ENCODE peak calls at places on chromosomes 4 and X, in ten cellular contexts. T is GM13977, P is endothelial cell, X is uterus, V is cardiac muscle cell, A is foreskin fibroblast, C is BJ, Q is upper lobe of left lung, Y is astrocyte of the spinal cord, D is lower lobe of right lung. N is an unnamed sample.

GRCh38 chrX:136797787-136798186 is 17.1 kb upstream of the ARHGEF6 start:
- DNase-seq in T (no peak), P (no peak), X (no peak), V (no peak), A (no peak), C (no peak), Q (no peak), Y (no peak), D (no peak), N (no peak)

GRCh38 chrX:154490021-154490413 is 412 bp downstream of the SLC10A3 start:
- DNase-seq in T (no peak), P (no peak), X (peak), V (no peak), A (peak), C (no peak), Q (no peak), Y (peak), D (no peak), N (no peak)

GRCh38 chr4:89823416-89823815 is 13.5 kb downstream of the SNCA start:
- DNase-seq in T (no peak), P (no peak), X (no peak), V (no peak), A (peak), C (no peak), Q (no peak), Y (peak), D (no peak), N (no peak)

GRCh38 chrX:72576161-72576896 is 3.7 kb upstream of the HDAC8 start:
- DNase-seq in T (no peak), P (no peak), X (no peak), V (no peak), A (peak), C (no peak), Q (no peak), Y (peak), D (no peak), N (no peak)

GRCh38 chr4:102935716-102936115 is 66.9 kb downstream of the CISD2 start:
- DNase-seq in T (no peak), P (no peak), X (no peak), V (no peak), A (no peak), C (no peak), Q (peak), Y (no peak), D (no peak), N (no peak)

GRCh38 chrX:134469481-134469880 is 9.5 kb downstream of the HPRT1 start:
- DNase-seq in T (no peak), P (no peak), X (no peak), V (no peak), A (peak), C (no peak), Q (no peak), Y (peak), D (no peak), N (no peak)

GRCh38 chr4:151934766-151935165 is 174.0 kb upstream of the GATB start:
- DNase-seq in T (no peak), P (no peak), X (no peak), V (no peak), A (peak), C (no peak), Q (no peak), Y (no peak), D (no peak), N (no peak)

GRCh38 chrX:154470914-154471568 is 8.0 kb downstream of the LAGE3 start:
- DNase-seq in T (no peak), P (no peak), X (no peak), V (no peak), A (no peak), C (no peak), Q (no peak), Y (no peak), D (no peak), N (no peak)

GRCh38 chr4:182175788-182176519 is 67.2 kb upstream of the TENM3 start:
- DNase-seq in T (no peak), P (no peak), X (no peak), V (no peak), A (no peak), C (no peak), Q (no peak), Y (no peak), D (no peak), N (no peak)

GRCh38 chrX:10011991-10012390 is 44.8 kb downstream of the CLDN34 start:
- DNase-seq in T (no peak), P (no peak), X (no peak), V (no peak), A (peak), C (no peak), Q (no peak), Y (no peak), D (peak), N (no peak)

GRCh38 chr4:168683595-168683994 is 186.7 kb downstream of the PALLD start:
- DNase-seq in T (no peak), P (no peak), X (no peak), V (no peak), A (peak), C (no peak), Q (no peak), Y (peak), D (no peak), N (no peak)

GRCh38 chr4:6962211-6963041 is 52.8 kb downstream of the TBC1D14 start:
- DNase-seq in T (no peak), P (no peak), X (no peak), V (no peak), A (no peak), C (no peak), Q (no peak), Y (no peak), D (no peak), N (no peak)

GRCh38 chr4:55947912-55948725 is 626 bp upstream of the CEP135 start:
- DNase-seq in T (peak), P (peak), X (no peak), V (no peak), A (peak), C (peak), Q (no peak), Y (peak), D (no peak), N (no peak)

GRCh38 chr4:86556791-86557415 is 37.2 kb upstream of the PTPN13 start:
- DNase-seq in T (no peak), P (no peak), X (no peak), V (no peak), A (peak), C (peak), Q (no peak), Y (peak), D (no peak), N (no peak)

GRCh38 chr4:139735381-139736256 is 70.0 kb downstream of the MGST2 start:
- DNase-seq in T (peak), P (peak), X (peak), V (peak), A (peak), C (no peak), Q (peak), Y (peak), D (peak), N (peak)

GRCh38 chrX:44043496-44043895 is 70.3 kb upstream of the NDP start:
- DNase-seq in T (no peak), P (no peak), X (no peak), V (no peak), A (no peak), C (no peak), Q (no peak), Y (no peak), D (no peak), N (no peak)

GRCh38 chr4:177789610-177790009 is 347.4 kb upstream of the AGA start:
- DNase-seq in T (no peak), P (no peak), X (no peak), V (no peak), A (no peak), C (no peak), Q (no peak), Y (no peak), D (no peak), N (no peak)

GRCh38 chr4:33914386-33914785 is 2329.9 kb downstream of the ARAP2 start:
- DNase-seq in T (no peak), P (no peak), X (no peak), V (no peak), A (no peak), C (no peak), Q (no peak), Y (peak), D (no peak), N (no peak)

GRCh38 chr4:26120098-26120795 is 200.6 kb upstream of the RBPJ start:
- DNase-seq in T (no peak), P (no peak), X (no peak), V (no peak), A (peak), C (no peak), Q (no peak), Y (no peak), D (no peak), N (no peak)

GRCh38 chr4:146275370-146275769 is 61.0 kb downstream of the REELD1 start:
- DNase-seq in T (no peak), P (no peak), X (no peak), V (no peak), A (no peak), C (no peak), Q (no peak), Y (no peak), D (no peak), N (no peak)

GRCh38 chr4:146274774-146275173 is 60.4 kb downstream of the REELD1 start:
- DNase-seq in T (no peak), P (no peak), X (no peak), V (no peak), A (no peak), C (no peak), Q (no peak), Y (no peak), D (no peak), N (no peak)

GRCh38 chr4:146271466-146271865 is 57.1 kb downstream of the REELD1 start:
- DNase-seq in T (no peak), P (no peak), X (no peak), V (no peak), A (no peak), C (no peak), Q (no peak), Y (no peak), D (no peak), N (no peak)

GRCh38 chr4:146269228-146269653 is 54.9 kb downstream of the REELD1 start:
- DNase-seq in T (no peak), P (no peak), X (no peak), V (no peak), A (no peak), C (no peak), Q (no peak), Y (no peak), D (no peak), N (no peak)

DNA sequence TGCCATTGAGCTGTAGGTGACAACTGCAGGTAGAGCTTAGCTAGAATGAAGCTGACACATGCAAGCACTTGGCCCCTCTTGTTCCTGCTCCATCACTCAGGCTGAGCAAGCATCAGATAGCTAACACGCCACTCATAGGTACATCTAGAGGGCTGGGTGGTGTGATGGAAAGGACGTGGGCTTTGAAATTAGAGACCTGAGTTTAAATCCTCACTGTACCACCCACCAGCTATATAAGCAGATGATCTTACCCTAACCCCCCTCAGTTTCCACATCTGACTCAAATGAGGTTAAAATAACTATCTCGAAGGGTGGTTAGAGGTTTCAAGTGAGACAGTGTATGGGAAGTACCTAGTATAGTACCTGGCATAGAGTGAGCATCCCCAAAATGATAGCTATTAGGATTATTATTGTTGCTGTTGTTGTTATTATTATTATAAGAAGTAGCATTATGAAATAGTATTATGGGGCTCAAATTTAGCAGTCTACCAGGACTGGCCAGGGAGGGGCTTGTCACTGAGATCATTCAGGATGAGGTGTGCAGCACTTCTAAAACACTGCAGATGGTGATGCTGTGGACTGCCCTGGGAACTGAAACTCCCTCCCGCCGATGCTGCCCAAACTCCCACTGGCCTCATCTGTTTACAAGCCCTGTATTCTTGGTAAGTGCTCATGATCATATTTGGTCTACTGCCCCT is 59.0 kb downstream of the REELD1 start:
- DNase-seq in T (peak), P (no peak), X (no peak), V (no peak), A (no peak), C (no peak), Q (no peak), Y (no peak), D (no peak), N (no peak)
- TF ChIP-seq CTCF in T (no peak), P (no peak), X (no peak), V (no peak), A (no peak), C (no peak), Q (no peak), Y (no peak), D (no peak), N (no peak)

GRCh38 chrX:116490091-116490490 is 27.3 kb upstream of the CT83 start:
- DNase-seq in T (no peak), P (no peak), X (no peak), V (peak), A (peak), C (no peak), Q (no peak), Y (peak), D (no peak), N (no peak)
- TF ChIP-seq CTCF in T (peak), P (no peak), X (peak), V (peak), A (no peak), C (no peak), Q (no peak), Y (peak), D (no peak), N (peak)

DNA sequence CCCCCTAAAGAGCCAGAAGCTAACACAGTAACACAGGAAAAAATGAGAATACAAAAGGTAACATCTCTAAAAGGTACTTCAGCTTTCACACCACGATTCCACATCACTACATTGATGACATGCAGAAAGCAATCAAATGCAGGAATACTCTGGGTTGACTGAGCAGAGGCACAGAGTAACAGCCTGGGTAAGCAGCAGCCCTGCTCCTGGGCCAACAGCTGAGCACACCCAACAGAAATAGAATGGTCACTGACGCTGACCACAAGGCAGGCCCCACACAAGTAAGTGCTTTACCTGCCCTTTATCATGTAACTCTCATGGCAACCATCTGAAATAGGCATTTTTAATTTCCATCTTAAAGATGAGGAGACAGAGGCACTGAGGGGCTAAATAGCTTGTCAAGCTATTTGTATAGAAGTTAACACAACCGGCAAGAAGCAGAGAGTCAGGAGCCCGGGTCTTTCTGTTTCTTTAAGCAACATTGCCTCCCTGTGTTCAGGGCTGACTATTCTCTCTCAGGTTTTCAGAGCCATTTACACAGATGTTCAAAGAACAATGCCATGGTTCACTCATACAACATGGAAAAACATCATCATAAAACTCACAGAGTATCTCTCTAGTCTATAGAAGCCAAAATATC is 168.9 kb downstream of the ZNF674 start:
- DNase-seq in T (peak), P (peak), X (no peak), V (peak), A (peak), C (no peak), Q (no peak), Y (peak), D (no peak), N (no peak)
- TF ChIP-seq CTCF in T (peak), P (no peak), X (no peak), V (peak), A (peak), C (peak), Q (peak), Y (peak), D (peak), N (peak)

DNA sequence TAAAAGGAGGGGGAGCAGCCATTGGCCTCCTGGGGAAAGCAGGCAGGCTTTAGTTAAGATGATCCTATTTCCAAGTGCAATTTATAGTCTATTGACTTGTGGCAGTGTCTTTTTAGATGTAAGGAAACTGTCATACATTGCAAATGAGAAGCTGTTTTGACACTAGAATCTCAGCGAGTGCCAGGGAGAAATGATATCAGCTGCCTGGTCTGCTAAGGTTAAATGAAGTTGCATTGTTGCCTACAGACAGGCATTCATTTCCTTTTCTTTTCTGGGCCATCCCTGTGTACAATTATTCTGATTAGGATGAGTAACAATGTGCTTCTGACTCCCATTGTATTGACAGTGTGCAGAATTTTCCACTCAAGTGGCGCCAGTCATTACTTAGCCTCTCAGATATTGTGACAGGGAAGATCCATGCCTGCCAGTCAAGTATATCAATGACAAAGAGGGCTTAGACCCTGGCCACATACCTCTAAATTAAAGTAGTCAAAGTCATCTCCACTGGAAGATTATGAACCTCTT is 231.2 kb downstream of the GPAT3 start:
- DNase-seq in T (no peak), P (no peak), X (no peak), V (no peak), A (no peak), C (no peak), Q (no peak), Y (no peak), D (no peak), N (no peak)
- TF ChIP-seq CTCF in T (no peak), P (no peak), X (no peak), V (no peak), A (no peak), C (no peak), Q (no peak), Y (no peak), D (no peak), N (no peak)

DNA sequence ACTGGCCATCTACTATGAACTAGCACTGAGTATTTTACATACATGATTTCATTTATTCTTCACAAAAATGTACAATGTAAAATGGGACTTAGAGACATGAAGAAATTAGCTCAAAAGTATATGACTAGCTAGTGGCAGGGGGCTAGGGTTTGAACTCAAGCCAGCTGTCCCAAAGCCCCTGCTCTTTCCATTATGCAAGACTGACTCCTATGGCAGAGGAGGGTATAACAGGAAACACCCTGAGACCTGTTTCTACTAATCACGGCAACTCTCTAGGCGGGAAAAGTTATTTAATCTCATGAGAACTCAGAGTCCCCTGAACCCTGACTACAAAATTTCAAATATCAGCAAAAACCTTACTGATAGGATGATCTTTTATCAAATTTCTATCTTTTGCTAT is 150.6 kb downstream of the PRDM5 start:
- DNase-seq in T (no peak), P (no peak), X (no peak), V (no peak), A (no peak), C (no peak), Q (no peak), Y (no peak), D (no peak), N (no peak)
- TF ChIP-seq CTCF in T (no peak), P (no peak), X (no peak), V (no peak), A (no peak), C (no peak), Q (no peak), Y (no peak), D (no peak), N (no peak)

DNA sequence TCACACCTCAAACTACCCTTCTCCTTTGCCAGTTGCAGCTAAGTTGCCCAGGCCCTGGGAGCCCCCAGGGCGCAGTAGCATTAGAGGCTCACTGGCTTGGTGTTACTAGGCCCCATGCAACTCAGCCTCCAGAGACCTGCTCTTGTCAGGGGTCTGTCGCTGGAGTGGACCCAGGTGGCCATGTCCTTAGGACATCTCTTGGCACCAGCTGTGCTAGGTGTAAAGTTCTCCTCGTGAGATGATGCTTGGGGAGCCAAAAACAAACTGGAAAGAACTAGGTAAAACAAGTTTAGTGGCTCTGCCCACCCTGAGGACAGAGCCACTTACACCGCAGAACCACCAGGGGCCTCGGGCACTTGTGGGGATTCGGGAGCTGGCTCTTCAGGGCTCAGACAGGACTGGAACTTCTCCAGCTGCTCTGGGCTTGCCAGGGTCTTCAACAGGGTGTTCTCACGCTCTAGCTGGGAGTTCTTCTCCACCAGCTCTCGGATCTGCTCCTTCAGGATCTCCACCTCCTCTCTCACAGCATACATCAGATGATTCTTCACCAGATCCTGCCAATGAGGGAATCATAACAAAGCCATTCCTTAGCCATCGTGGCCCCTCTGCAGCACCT is 61.3 kb downstream of the TSC22D3 start:
- DNase-seq in T (no peak), P (no peak), X (no peak), V (no peak), A (no peak), C (no peak), Q (no peak), Y (peak), D (peak), N (no peak)
- TF ChIP-seq CTCF in T (no peak), P (no peak), X (no peak), V (peak), A (no peak), C (no peak), Q (no peak), Y (peak), D (peak), N (peak)

GRCh38 chr4:106898621-106899230 is 137.4 kb downstream of the DKK2 start:
- DNase-seq in T (peak), P (peak), X (no peak), V (peak), A (peak), C (peak), Q (no peak), Y (peak), D (no peak), N (no peak)
- TF ChIP-seq CTCF in T (peak), P (peak), X (peak), V (peak), A (peak), C (peak), Q (peak), Y (peak), D (peak), N (peak)